ENCODE peak calls at places on chromosome 10, in four cellular contexts. O is right cardiac atrium, R is DMS79, N is aorta. X is an unnamed sample.

GRCh38 chr10:88194041-88194887 is 330.8 kb downstream of the PTEN start:
- DNase-seq in O (no peak), R (no peak), N (no peak), X (no peak)

GRCh38 chr10:20682782-20683181 is 214.3 kb downstream of the NEBL start:
- DNase-seq in N (no peak), O (no peak), R (no peak), X (no peak)

GRCh38 chr10:32139223-32140073 is 83.2 kb upstream of the KIF5B start:
- DNase-seq in N (peak; percentile 93), R (no peak), O (peak; percentile 90), X (peak; percentile 92)

GRCh38 chr10:8435186-8436055 is 380.9 kb downstream of the GATA3 start:
- DNase-seq in N (no peak), R (no peak), O (no peak), X (no peak)

GRCh38 chr10:92419740-92420553 is 129.0 kb downstream of the MARCHF5 start:
- DNase-seq in N (peak; percentile 79), R (no peak), O (peak; percentile 80), X (no peak)

GRCh38 chr10:24826022-24826421 is 102.3 kb upstream of the ARHGAP21 start:
- DNase-seq in R (no peak), N (no peak), O (no peak), X (no peak)

GRCh38 chr10:13845897-13846296 is 259.1 kb downstream of the PRPF18 start:
- DNase-seq in R (no peak), O (no peak), N (no peak), X (no peak)

GRCh38 chr10:71970869-71971268 is 6.7 kb downstream of the CHST3 start:
- DNase-seq in N (no peak), R (no peak), O (no peak), X (no peak)

GRCh38 chr10:15605740-15606369 is 113.9 kb downstream of the ITGA8 start:
- DNase-seq in R (no peak), O (no peak), N (no peak), X (no peak)

GRCh38 chr10:69179089-69179742 is 818 bp upstream of the SUPV3L1 start:
- DNase-seq in O (peak; percentile 42), R (peak; percentile 2), N (no peak), X (no peak)

GRCh38 chr10:13993169-13993568 is 337.6 kb downstream of the FRMD4A start:
- DNase-seq in N (no peak), O (peak; percentile 61), R (no peak), X (no peak)

GRCh38 chr10:101830322-101831168 is 12.3 kb upstream of the OGA start:
- DNase-seq in O (peak; percentile 96), R (peak; percentile 24), N (peak; percentile 95), X (peak; percentile 92)

GRCh38 chr10:103870503-103870902 is 15.1 kb upstream of the SH3PXD2A start:
- DNase-seq in N (no peak), O (no peak), R (no peak), X (peak; percentile 90)

X was measured in RWPE2.